ENCODE peak calls at places on chromosome 21, in nine cellular contexts. One of them, this sample, is unnamed.

GRCh38 chr21:45818276-45818903 is 163.2 kb upstream of the COL6A1 start:
- DNase-seq in ELR: peak; percentile 82
- DNase-seq in COR-L47: peak; percentile 10
- DNase-seq in endodermal cell: no peak
- DNase-seq in NCI-H1694: no peak
- DNase-seq in activated CD4-positive, alpha-beta T cell treated with anti-CD3 and anti-CD28 coated beads for 24 hours: peak; percentile 23
- DNase-seq in stimulated activated CD4-positive, alpha-beta T cell treated with anti-CD3 and anti-CD28 coated beads, Interleukin-2, amount 100 ng/mL, for 48 hours: no peak
- DNase-seq in SK-MEL-5: no peak
- DNase-seq in A549: peak; percentile 13
- DNase-seq in this sample: no peak

GRCh38 chr21:45109831-45110492 is 35.6 kb downstream of the ADARB1 start:
- DNase-seq in ELR: no peak
- DNase-seq in COR-L47: no peak
- DNase-seq in endodermal cell: no peak
- DNase-seq in NCI-H1694: no peak
- DNase-seq in activated CD4-positive, alpha-beta T cell treated with anti-CD3 and anti-CD28 coated beads for 24 hours: no peak
- DNase-seq in stimulated activated CD4-positive, alpha-beta T cell treated with anti-CD3 and anti-CD28 coated beads, Interleukin-2, amount 100 ng/mL, for 48 hours: peak; percentile 29
- DNase-seq in SK-MEL-5: no peak
- DNase-seq in A549: no peak
- DNase-seq in this sample: no peak

GRCh38 chr21:41764558-41765392 is 2.1 kb downstream of the RIPK4 start:
- DNase-seq in ELR: no peak
- DNase-seq in COR-L47: no peak
- DNase-seq in endodermal cell: peak; percentile 49
- DNase-seq in NCI-H1694: no peak
- DNase-seq in activated CD4-positive, alpha-beta T cell treated with anti-CD3 and anti-CD28 coated beads for 24 hours: no peak
- DNase-seq in stimulated activated CD4-positive, alpha-beta T cell treated with anti-CD3 and anti-CD28 coated beads, Interleukin-2, amount 100 ng/mL, for 48 hours: no peak
- DNase-seq in SK-MEL-5: no peak
- DNase-seq in A549: no peak
- DNase-seq in this sample: peak; percentile 84

GRCh38 chr21:38903578-38904193 is 98.0 kb downstream of the ETS2 start:
- DNase-seq in ELR: no peak
- DNase-seq in COR-L47: no peak
- DNase-seq in endodermal cell: no peak
- DNase-seq in NCI-H1694: no peak
- DNase-seq in activated CD4-positive, alpha-beta T cell treated with anti-CD3 and anti-CD28 coated beads for 24 hours: no peak
- DNase-seq in stimulated activated CD4-positive, alpha-beta T cell treated with anti-CD3 and anti-CD28 coated beads, Interleukin-2, amount 100 ng/mL, for 48 hours: no peak
- DNase-seq in SK-MEL-5: no peak
- DNase-seq in A549: no peak
- DNase-seq in this sample: no peak

GRCh38 chr21:42193131-42193671 is 25.7 kb upstream of the ABCG1 start:
- DNase-seq in ELR: peak; percentile 47
- DNase-seq in COR-L47: no peak
- DNase-seq in endodermal cell: no peak
- DNase-seq in NCI-H1694: no peak
- DNase-seq in activated CD4-positive, alpha-beta T cell treated with anti-CD3 and anti-CD28 coated beads for 24 hours: no peak
- DNase-seq in stimulated activated CD4-positive, alpha-beta T cell treated with anti-CD3 and anti-CD28 coated beads, Interleukin-2, amount 100 ng/mL, for 48 hours: peak; percentile 40
- DNase-seq in SK-MEL-5: no peak
- DNase-seq in A549: no peak
- DNase-seq in this sample: no peak

GRCh38 chr21:35236090-35236489 is 187.0 kb upstream of the RUNX1 start:
- DNase-seq in ELR: no peak
- DNase-seq in COR-L47: no peak
- DNase-seq in endodermal cell: no peak
- DNase-seq in NCI-H1694: no peak
- DNase-seq in activated CD4-positive, alpha-beta T cell treated with anti-CD3 and anti-CD28 coated beads for 24 hours: no peak
- DNase-seq in stimulated activated CD4-positive, alpha-beta T cell treated with anti-CD3 and anti-CD28 coated beads, Interleukin-2, amount 100 ng/mL, for 48 hours: no peak
- DNase-seq in SK-MEL-5: no peak
- DNase-seq in A549: no peak
- DNase-seq in this sample: no peak

GRCh38 chr21:21858502-21859334 is 860.5 kb downstream of the NCAM2 start:
- DNase-seq in ELR: no peak
- DNase-seq in COR-L47: no peak
- DNase-seq in endodermal cell: no peak
- DNase-seq in NCI-H1694: no peak
- DNase-seq in activated CD4-positive, alpha-beta T cell treated with anti-CD3 and anti-CD28 coated beads for 24 hours: no peak
- DNase-seq in stimulated activated CD4-positive, alpha-beta T cell treated with anti-CD3 and anti-CD28 coated beads, Interleukin-2, amount 100 ng/mL, for 48 hours: no peak
- DNase-seq in SK-MEL-5: no peak
- DNase-seq in A549: no peak
- DNase-seq in this sample: no peak

GRCh38 chr21:40567511-40567910 is 279.4 kb downstream of the DSCAM start:
- DNase-seq in ELR: no peak
- DNase-seq in COR-L47: no peak
- DNase-seq in endodermal cell: no peak
- DNase-seq in NCI-H1694: peak; percentile 7
- DNase-seq in activated CD4-positive, alpha-beta T cell treated with anti-CD3 and anti-CD28 coated beads for 24 hours: no peak
- DNase-seq in stimulated activated CD4-positive, alpha-beta T cell treated with anti-CD3 and anti-CD28 coated beads, Interleukin-2, amount 100 ng/mL, for 48 hours: no peak
- DNase-seq in SK-MEL-5: no peak
- DNase-seq in A549: no peak
- DNase-seq in this sample: no peak

GRCh38 chr21:27646691-27647090 is 679.8 kb upstream of the ADAMTS5 start:
- DNase-seq in ELR: peak; percentile 4
- DNase-seq in COR-L47: no peak
- DNase-seq in endodermal cell: no peak
- DNase-seq in NCI-H1694: no peak
- DNase-seq in activated CD4-positive, alpha-beta T cell treated with anti-CD3 and anti-CD28 coated beads for 24 hours: no peak
- DNase-seq in stimulated activated CD4-positive, alpha-beta T cell treated with anti-CD3 and anti-CD28 coated beads, Interleukin-2, amount 100 ng/mL, for 48 hours: no peak
- DNase-seq in SK-MEL-5: no peak
- DNase-seq in A549: no peak
- DNase-seq in this sample: no peak